ENCODE peak calls at places on chromosome 1, in five cellular contexts. C is left ventricle myocardium inferior, E is colonic mucosa, X is iPS DF 6.9, W is GM23248. P is an unnamed sample. For H3K4me1, the result is how much of the 10 kb centered on the place peaks cover.

GRCh38 chr1:79599257-79599656 is 592.7 kb upstream of the ADGRL4 start:
- DNase-seq in C (no peak), E (no peak), X (no peak), W (no peak), P (no peak)

GRCh38 chr1:23343246-23344110 is 606 bp downstream of the HNRNPR start:
- DNase-seq in C (no peak), E (peak), X (no peak), W (peak), P (no peak)

GRCh38 chr1:231940116-231940515 is 313.5 kb downstream of the DISC1 start:
- DNase-seq in C (no peak), E (no peak), X (no peak), W (no peak), P (no peak)

GRCh38 chr1:178645157-178645825 is 79.8 kb upstream of the RALGPS2 start:
- DNase-seq in C (no peak), E (no peak), X (no peak), W (peak), P (no peak)

GRCh38 chr1:54080598-54081049 is 27.2 kb downstream of the TCEANC2 start:
- DNase-seq in C (no peak), E (no peak), X (no peak), W (no peak), P (no peak)

GRCh38 chr1:230186003-230186863 is 119.2 kb downstream of the GALNT2 start:
- DNase-seq in C (no peak), E (peak), X (peak), W (peak), P (peak)

GRCh38 chr1:52593495-52593894 is 8.7 kb upstream of the GPX7 start:
- DNase-seq in C (no peak), E (no peak), X (no peak), W (no peak), P (no peak)

GRCh38 chr1:60171793-60172192 is 98.2 kb upstream of the C1orf87 start:
- DNase-seq in C (no peak), E (no peak), X (no peak), W (peak), P (no peak)

GRCh38 chr1:15063346-15063745 is 90.2 kb upstream of the TMEM51 start:
- DNase-seq in C (no peak), E (no peak), X (no peak), W (no peak), P (no peak)

GRCh38 chr1:243802736-243803135 is 47.3 kb downstream of the AKT3 start:
- DNase-seq in C (no peak), E (no peak), X (no peak), W (no peak), P (no peak)

GRCh38 chr1:19371226-19372135 is 59.4 kb downstream of the SLC66A1 start:
- DNase-seq in C (no peak), E (no peak), X (no peak), W (peak), P (no peak)

GRCh38 chr1:66542811-66543767 is 9.1 kb downstream of the SGIP1 start:
- DNase-seq in C (peak), E (peak), X (no peak), W (peak), P (peak)

GRCh38 chr1:150151291-150152181 is 1.8 kb downstream of the PLEKHO1 start:
- DNase-seq in C (no peak), E (no peak), X (no peak), W (peak), P (no peak)

GRCh38 chr1:183515002-183515689 is 42.8 kb downstream of the SMG7 start:
- DNase-seq in C (no peak), E (no peak), X (no peak), W (peak), P (no peak)

GRCh38 chr1:32200226-32201010 is at the start of gene CCDC28B:
- DNase-seq in C (peak), E (peak), X (peak), W (peak), P (peak)

GRCh38 chr1:25702101-25702775 is 85.6 kb downstream of the MAN1C1 start:
- DNase-seq in C (no peak), E (no peak), X (no peak), W (peak), P (no peak)

DNA sequence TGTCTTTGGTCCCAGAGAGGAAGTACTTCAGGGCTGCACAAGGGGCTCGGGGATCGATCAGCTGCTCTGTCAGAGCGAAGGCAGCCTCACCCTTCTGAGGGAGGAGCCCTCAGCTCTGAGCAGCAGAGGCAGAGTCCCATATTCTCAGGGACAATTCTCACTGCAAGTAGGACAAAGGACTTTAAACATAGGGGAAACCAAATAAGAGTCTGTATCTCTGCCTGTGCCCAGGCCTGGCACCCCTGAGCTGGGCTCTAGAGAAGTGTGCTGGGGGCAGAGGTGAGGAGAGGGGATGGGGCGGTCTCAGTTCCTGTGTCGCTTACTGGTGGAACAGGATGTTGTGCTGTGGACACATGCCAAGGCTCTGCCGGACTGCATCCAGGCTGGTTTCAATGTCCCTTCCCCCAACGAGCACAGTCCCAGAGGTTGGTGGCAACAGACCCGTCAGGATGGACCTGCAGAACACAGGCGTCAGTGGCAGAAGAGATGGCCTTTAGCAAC is 76.6 kb downstream of the ABCA4 start:
- DNase-seq in C (peak), E (peak), X (no peak), W (no peak), P (peak)
- H3K27ac ChIP-seq in C (peak), E (peak), X (no peak), W (no peak), P (peak)

DNA sequence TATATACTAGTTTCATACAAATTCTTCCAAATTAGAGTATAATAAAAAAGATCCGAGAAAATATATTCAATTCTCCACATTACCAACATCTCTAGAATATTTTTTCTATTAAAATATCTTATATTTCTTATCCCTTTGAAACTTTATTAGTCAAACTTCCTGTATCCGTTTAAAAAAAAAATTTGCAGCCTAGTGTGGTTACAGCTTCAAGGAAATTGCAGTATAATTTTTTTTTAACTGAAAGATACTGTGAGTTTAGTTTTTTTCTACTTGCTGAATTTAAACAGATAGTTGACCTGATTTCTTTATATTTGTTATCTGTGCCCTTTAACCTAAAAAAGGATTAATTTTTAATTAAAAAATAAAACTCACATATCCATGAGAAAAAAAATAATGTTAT is 1.5 kb downstream of the RGS18 start:
- DNase-seq in C (no peak), E (no peak), X (no peak), W (no peak), P (no peak)
- H3K4me1 ChIP-seq in C (under half), E (under half), X (under half), W (under half), P (under half)

GRCh38 chr1:185734929-185735666 is 907 bp downstream of the HMCN1 start:
- DNase-seq in C (no peak), E (no peak), X (no peak), W (peak), P (no peak)

GRCh38 chr1:185732941-185733340 is 1.2 kb upstream of the HMCN1 start:
- DNase-seq in C (no peak), E (no peak), X (no peak), W (no peak), P (no peak)

GRCh38 chr1:185735667-185736105 is 1.5 kb downstream of the HMCN1 start:
- DNase-seq in C (no peak), E (no peak), X (no peak), W (peak), P (no peak)

GRCh38 chr1:185731446-185731845 is 2.7 kb upstream of the HMCN1 start:
- DNase-seq in C (no peak), E (no peak), X (no peak), W (no peak), P (no peak)

DNA sequence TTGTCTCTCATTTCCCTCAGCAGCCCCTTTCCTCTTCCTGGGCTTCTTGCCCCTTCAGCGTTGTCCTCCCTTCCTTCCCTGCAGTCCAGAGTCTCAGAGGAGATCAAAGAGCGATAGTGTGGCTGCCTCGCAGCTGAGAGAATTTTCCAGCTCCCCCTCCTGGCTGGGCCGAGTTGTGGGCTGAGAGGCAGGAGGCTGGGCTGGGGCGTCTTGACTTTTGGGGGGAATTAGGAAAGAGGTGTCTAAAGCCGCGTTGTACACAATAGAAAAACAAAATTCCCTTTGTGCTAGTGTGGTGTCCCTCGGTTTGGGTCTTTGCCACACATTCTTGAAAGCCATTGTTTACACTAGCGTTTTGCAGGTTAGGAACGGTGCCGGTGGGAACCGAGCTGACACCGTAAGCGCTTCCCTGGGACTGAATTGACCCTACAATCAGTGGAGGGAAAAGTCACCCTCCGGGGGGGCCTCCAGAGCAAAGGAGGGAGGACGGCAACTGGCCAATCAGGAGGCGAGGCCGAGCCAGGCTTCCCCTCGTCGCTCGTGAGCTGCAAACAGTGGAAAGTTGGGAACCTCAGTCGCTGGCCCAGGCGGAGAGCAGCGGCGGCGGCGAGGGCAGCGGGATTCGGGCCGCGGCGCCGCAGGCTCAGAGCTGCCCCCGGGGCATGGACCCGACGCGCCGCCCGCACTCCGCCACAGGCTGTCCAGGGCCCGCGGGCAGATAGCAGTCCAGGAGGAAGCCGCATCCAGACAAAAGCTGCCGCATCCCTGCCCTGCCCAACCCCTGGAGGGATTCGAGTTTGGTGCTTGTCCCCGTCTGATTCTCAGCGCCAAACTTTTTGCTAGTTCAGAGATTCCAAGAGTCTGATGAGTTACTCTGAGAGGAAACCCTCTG is at the start of gene HMCN1:
- DNase-seq in C (peak), E (peak), X (peak), W (peak), P (peak)
- H3K27ac ChIP-seq in C (peak), E (no peak), X (no peak), W (peak), P (peak)

DNA sequence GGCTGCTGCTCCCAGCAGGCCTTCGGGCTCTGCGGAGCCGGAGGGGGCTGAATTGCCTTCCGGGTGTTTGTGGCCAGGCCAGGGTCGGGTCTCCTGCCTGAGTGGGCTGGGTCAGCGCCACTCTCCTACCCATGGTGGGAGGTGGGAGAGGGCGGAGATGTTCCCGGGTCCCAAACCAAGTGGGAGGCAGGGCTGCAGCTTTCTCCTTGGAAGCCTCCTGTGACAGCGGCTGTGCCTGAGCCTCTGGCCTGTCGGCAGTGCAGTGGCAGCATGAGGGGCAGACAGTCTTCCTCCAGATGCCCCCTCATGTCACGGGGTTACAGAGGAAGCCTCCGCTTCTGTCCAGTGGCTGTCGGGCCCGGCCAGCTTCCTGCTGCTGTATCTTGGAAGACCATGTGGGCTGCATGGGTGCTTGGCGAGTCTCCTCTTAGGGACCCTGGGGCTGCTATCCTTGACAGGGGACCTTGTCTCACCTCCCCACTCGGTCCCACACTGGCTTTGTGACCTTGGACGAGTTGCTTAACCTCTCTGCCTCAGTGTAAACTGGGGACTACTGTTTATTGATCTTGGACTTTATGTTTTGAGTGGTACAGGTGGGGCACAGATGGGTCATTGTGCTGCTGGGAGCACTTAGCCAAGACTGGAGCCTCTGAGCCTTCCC is 4.3 kb downstream of the SKI start:
- DNase-seq in C (no peak), E (no peak), X (no peak), W (peak), P (no peak)
- H3K4me1 ChIP-seq in C (half or more), E (under half), X (under half), W (under half), P (under half)

P was measured in prostate gland.